ENCODE peak calls at places on chromosomes 7 and 10, in eight cellular contexts. O is GM12878, Y is HepG2, H is HCT116, G is Panc1, R is K562, F is GM23338, B is upper lobe of left lung. E is an unnamed sample. For H3K4me1, the result is how much of the 10 kb centered on the place peaks cover.

GRCh38 chr7:71727347-71727746 is 595.4 kb downstream of the GALNT17 start:
- ATAC-seq in O (no peak), Y (no peak), H (no peak), G (no peak), R (no peak), F (no peak), B (no peak), E (no peak)

GRCh38 chr10:122350893-122351292 is 23.6 kb upstream of the PLEKHA1 start:
- ATAC-seq in O (no peak), Y (no peak), H (no peak), G (no peak), R (no peak), F (no peak), B (no peak), E (no peak)

GRCh38 chr7:44673324-44673723 is 66.9 kb downstream of the OGDH start:
- ATAC-seq in O (peak), Y (no peak), H (no peak), G (no peak), R (no peak), F (no peak), B (no peak), E (no peak)

GRCh38 chr7:52085610-52086009 is 769.0 kb upstream of the COBL start:
- ATAC-seq in O (no peak), Y (no peak), H (no peak), G (no peak), R (no peak), F (peak), B (no peak), E (no peak)

GRCh38 chr7:74452748-74453320 is 872 bp upstream of the GTF2IRD1 start:
- ATAC-seq in O (no peak), Y (peak), H (peak), G (peak), R (peak), F (peak), B (no peak), E (peak)

GRCh38 chr7:105101864-105102263 is 87.9 kb downstream of the KMT2E start:
- ATAC-seq in O (peak), Y (no peak), H (no peak), G (no peak), R (no peak), F (no peak), B (no peak), E (no peak)

GRCh38 chr10:117363027-117363426 is 12.2 kb downstream of the PDZD8 start:
- ATAC-seq in O (peak), Y (no peak), H (no peak), G (peak), R (no peak), F (no peak), B (no peak), E (no peak)

GRCh38 chr10:99917963-99918825 is 91.6 kb downstream of the DNMBP start:
- ATAC-seq in O (no peak), Y (no peak), H (no peak), G (peak), R (no peak), F (peak), B (no peak), E (peak)

GRCh38 chr10:68047088-68047487 is 28.0 kb downstream of the HERC4 start:
- ATAC-seq in O (peak), Y (no peak), H (no peak), G (no peak), R (no peak), F (no peak), B (no peak), E (no peak)

DNA sequence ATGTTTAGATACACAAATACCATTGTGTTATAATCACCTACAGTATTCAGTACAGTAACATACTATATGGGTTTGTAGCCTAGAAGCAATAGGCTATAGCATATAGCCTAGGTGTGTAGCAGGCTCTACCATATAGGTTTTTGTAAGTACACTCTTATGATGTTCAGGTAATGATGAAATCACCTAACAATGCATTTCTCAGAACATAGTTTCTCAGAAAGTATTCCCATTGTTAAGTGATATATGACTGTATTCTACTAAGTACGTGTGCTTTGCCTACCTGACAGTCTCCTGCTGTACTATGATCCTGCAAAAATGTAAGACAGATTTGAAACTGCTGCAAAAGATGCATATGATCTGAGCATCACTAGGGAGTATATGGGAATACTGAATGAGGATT is 137.9 kb downstream of the JAZF1 start:
- ATAC-seq in O (no peak), Y (no peak), H (no peak), G (no peak), R (no peak), F (no peak), B (no peak), E (no peak)
- H3K4me1 ChIP-seq in O (under half), Y (under half), H (half or more), G (under half), R (under half), F (under half), B (under half), E (under half)

DNA sequence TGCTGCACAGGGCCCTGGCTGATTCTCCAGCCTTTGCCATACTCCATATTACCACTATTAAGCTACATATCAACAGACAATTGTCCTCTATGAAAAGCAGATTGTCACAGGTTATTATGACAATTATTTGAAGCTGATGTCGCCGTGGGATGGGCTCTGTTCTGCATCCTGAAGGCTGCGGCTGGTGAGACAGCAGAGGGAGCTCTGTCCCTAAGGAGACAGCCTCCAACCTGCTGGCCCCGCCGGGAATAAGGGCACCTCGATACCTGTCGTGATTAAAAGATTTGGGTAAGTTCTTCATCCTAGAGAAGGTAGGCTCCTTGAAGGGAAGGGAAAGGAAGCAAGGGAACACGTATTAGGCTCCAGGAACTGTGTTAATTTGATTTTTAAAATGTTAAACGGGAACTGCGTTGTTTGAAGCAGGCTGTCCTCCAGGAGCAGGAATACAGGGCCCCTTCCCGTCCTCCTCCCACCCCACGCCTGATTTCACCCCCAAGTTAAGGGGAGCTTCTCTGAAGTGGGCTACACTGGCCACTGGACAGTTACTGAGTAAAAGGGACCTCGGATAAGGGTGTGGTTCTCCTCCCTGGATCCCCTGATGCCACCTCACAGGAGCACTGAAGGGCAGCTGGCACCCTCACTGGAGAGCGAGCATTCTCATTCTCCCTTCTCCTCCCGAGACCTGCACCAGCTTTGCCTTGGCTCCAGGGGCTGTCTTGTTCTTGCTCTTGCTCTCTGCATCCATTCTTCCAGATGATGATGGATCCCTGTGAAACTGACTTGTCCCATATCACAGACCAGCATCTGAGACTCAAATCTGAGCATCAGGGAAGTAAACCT is 11.8 kb upstream of the TIAL1 start:
- ATAC-seq in O (peak), Y (peak), H (peak), G (peak), R (peak), F (peak), B (peak), E (peak)
- TF ChIP-seq POLR2AphosphoS5 in O (no peak), Y (no peak), H (no peak), G (no peak), R (no peak), F (no peak), B (no peak), E (no peak)

GRCh38 chr7:101137651-101138148 is 10.8 kb downstream of the SERPINE1 start:
- ATAC-seq in O (peak), Y (peak), H (peak), G (peak), R (no peak), F (no peak), B (peak), E (no peak)
- H3K4me1 ChIP-seq in O (under half), Y (under half), H (half or more), G (under half), R (under half), F (under half), B (under half), E (under half)

GRCh38 chr10:30059209-30060107 is at the start of gene JCAD:
- ATAC-seq in O (peak), Y (peak), H (peak), G (peak), R (peak), F (peak), B (peak), E (peak)
- TF ChIP-seq POLR2AphosphoS5 in O (no peak), Y (no peak), H (peak), G (no peak), R (no peak), F (no peak), B (no peak), E (no peak)

DNA sequence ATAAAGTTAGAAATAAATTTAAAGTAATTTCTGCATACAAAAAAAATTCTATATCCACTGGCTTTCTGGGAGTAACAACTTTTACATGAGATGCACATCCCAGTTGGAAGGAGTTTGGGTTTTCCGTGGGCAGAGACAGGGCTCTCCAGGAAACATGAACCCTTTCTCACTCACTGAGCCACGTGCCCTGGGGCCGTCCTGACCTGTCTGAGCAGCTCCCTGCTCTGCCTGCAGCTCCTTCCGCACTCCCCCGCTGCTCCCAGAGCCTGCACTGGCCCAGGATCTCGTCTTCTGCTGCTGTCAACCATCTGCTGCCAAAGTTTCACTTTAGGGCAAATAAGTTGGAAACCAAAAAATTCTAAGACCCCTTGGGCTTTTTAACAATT is 169.1 kb downstream of the DIP2C start:
- ATAC-seq in O (no peak), Y (no peak), H (no peak), G (no peak), R (no peak), F (peak), B (no peak), E (peak)
- H3K4me1 ChIP-seq in O (under half), Y (under half), H (under half), G (under half), R (under half), F (under half), B (under half), E (under half)

GRCh38 chr10:63710703-63711102 is 189.5 kb downstream of the REEP3 start:
- ATAC-seq in O (peak), Y (no peak), H (no peak), G (no peak), R (no peak), F (no peak), B (no peak), E (no peak)

GRCh38 chr10:63711361-63711760 is 190.2 kb downstream of the REEP3 start:
- ATAC-seq in O (no peak), Y (peak), H (no peak), G (no peak), R (peak), F (no peak), B (peak), E (peak)

GRCh38 chr10:63713191-63714144 is 192.3 kb downstream of the REEP3 start:
- ATAC-seq in O (no peak), Y (no peak), H (no peak), G (no peak), R (no peak), F (peak), B (no peak), E (no peak)

GRCh38 chr10:63712717-63713115 is 191.5 kb downstream of the REEP3 start:
- ATAC-seq in O (no peak), Y (no peak), H (no peak), G (no peak), R (no peak), F (no peak), B (no peak), E (peak)

GRCh38 chr10:63711866-63712716 is 190.9 kb downstream of the REEP3 start:
- ATAC-seq in O (peak), Y (peak), H (peak), G (peak), R (peak), F (peak), B (peak), E (peak)
- TF ChIP-seq POLR2AphosphoS5 in O (no peak), Y (no peak), H (peak), G (peak), R (no peak), F (no peak), B (peak), E (peak)

GRCh38 chr7:137950967-137951366 is 50.9 kb downstream of the CREB3L2 start:
- ATAC-seq in O (no peak), Y (no peak), H (no peak), G (no peak), R (no peak), F (no peak), B (no peak), E (no peak)

GRCh38 chr7:137951700-137952099 is 50.2 kb downstream of the CREB3L2 start:
- ATAC-seq in O (no peak), Y (no peak), H (no peak), G (no peak), R (no peak), F (no peak), B (no peak), E (no peak)

GRCh38 chr7:137948845-137949330 is 53.0 kb downstream of the CREB3L2 start:
- ATAC-seq in O (no peak), Y (peak), H (no peak), G (no peak), R (no peak), F (no peak), B (no peak), E (no peak)

GRCh38 chr7:137949416-137950262 is 52.2 kb downstream of the CREB3L2 start:
- ATAC-seq in O (no peak), Y (peak), H (peak), G (no peak), R (no peak), F (no peak), B (no peak), E (no peak)

DNA sequence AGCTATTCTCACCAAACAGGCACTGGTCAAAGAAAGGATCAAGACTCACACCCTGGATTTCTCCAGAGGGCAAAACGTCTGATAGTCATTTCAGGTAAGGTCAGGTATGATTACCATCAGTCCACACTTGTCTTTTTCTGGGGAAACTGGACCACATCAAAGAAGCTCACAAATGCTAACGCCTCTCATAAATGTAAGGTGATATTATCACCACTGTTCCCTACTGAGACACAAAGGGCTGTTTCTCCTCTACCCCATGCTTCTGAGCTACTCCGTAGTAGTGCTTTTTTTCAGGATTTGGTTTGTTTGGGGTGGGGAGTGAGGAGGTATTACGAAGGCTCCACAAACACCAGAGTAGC is 51.6 kb downstream of the CREB3L2 start:
- ATAC-seq in O (no peak), Y (no peak), H (peak), G (no peak), R (no peak), F (no peak), B (no peak), E (no peak)
- H3K4me1 ChIP-seq in O (under half), Y (half or more), H (half or more), G (under half), R (half or more), F (under half), B (under half), E (half or more)

GRCh38 chr10:30374353-30374752 is 25.3 kb upstream of the MTPAP start:
- ATAC-seq in O (no peak), Y (no peak), H (peak), G (no peak), R (peak), F (peak), B (no peak), E (no peak)
- TF ChIP-seq POLR2AphosphoS5 in O (no peak), Y (no peak), H (no peak), G (no peak), R (no peak), F (peak), B (no peak), E (no peak)

GRCh38 chr7:116713918-116714317 is 41.9 kb downstream of the MET start:
- ATAC-seq in O (no peak), Y (no peak), H (no peak), G (no peak), R (no peak), F (no peak), B (no peak), E (no peak)
- H3K4me1 ChIP-seq in O (under half), Y (under half), H (half or more), G (half or more), R (under half), F (under half), B (under half), E (under half)

GRCh38 chr10:75703191-75703861 is 271.9 kb downstream of the LRMDA start:
- ATAC-seq in O (no peak), Y (no peak), H (no peak), G (no peak), R (no peak), F (no peak), B (no peak), E (no peak)
- TF ChIP-seq POLR2AphosphoS5 in O (no peak), Y (no peak), H (no peak), G (no peak), R (no peak), F (no peak), B (no peak), E (no peak)